ENCODE peak calls at places on chromosomes 5 and 9, in nine cellular contexts. Z, V, G, N, A, W, P, R and H are unnamed samples.

GRCh38 chr9:108894225-108894997 is 32.3 kb downstream of the ACTL7A start:
- DNase-seq in G (no peak), A (no peak), V (no peak), R (no peak), P (no peak), Z (peak; percentile 17), N (no peak), W (no peak), H (no peak)

GRCh38 chr9:108742191-108742590 is 113.6 kb downstream of the ACTL7B start:
- DNase-seq in W (no peak), N (no peak), G (no peak), P (no peak), A (no peak), R (no peak), V (no peak), Z (no peak), H (no peak)

GRCh38 chr9:86807577-86807976 is 139.7 kb downstream of the GAS1 start:
- DNase-seq in N (no peak), P (no peak), V (no peak), A (no peak), W (peak; percentile 78), Z (no peak), G (no peak), R (no peak), H (no peak)

GRCh38 chr9:520315-520714 is 305.6 kb downstream of the DOCK8 start:
- DNase-seq in G (no peak), P (no peak), N (no peak), V (no peak), A (no peak), W (no peak), R (no peak), Z (no peak), H (no peak)

GRCh38 chr9:26954050-26954508 is 2.1 kb upstream of the IFT74 start:
- DNase-seq in R (no peak), N (no peak), V (no peak), Z (no peak), G (no peak), A (no peak), P (no peak), W (no peak), H (no peak)

GRCh38 chr9:124392855-124393460 is 22.3 kb downstream of the PSMB7 start:
- DNase-seq in V (no peak), W (peak; percentile 74), G (no peak), N (peak; percentile 86), A (peak; percentile 99), R (no peak), Z (peak; percentile 69), P (no peak), H (no peak)

GRCh38 chr5:129971684-129972083 is 67.4 kb downstream of the CHSY3 start:
- DNase-seq in N (peak; percentile 70), W (no peak), P (no peak), R (no peak), G (no peak), V (no peak), A (no peak), Z (peak; percentile 54), H (no peak)

GRCh38 chr9:138048184-138048583 is 170.6 kb downstream of the CACNA1B start:
- DNase-seq in G (no peak), N (no peak), R (no peak), P (no peak), W (peak; percentile 1), A (no peak), Z (no peak), V (no peak), H (no peak)

GRCh38 chr5:128101676-128102075 is 18.1 kb downstream of the SLC12A2 start:
- DNase-seq in Z (no peak), W (no peak), A (no peak), R (no peak), P (no peak), N (no peak), V (no peak), G (no peak), H (no peak)

GRCh38 chr5:107383414-107383813 is 287.3 kb downstream of the EFNA5 start:
- DNase-seq in R (no peak), P (no peak), A (peak; percentile 70), N (no peak), G (no peak), Z (no peak), V (no peak), W (no peak), H (no peak)

GRCh38 chr5:95403996-95404395 is 12.8 kb downstream of the FAM81B start:
- DNase-seq in V (no peak), Z (no peak), N (no peak), W (no peak), G (no peak), R (no peak), A (peak; percentile 11), P (no peak), H (no peak)

GRCh38 chr5:120567066-120567465 is 103.0 kb downstream of the PRR16 start:
- DNase-seq in Z (no peak), P (no peak), R (no peak), W (no peak), N (no peak), A (no peak), G (no peak), V (no peak), H (no peak)

GRCh38 chr9:32292611-32293010 is 91.8 kb upstream of the ACO1 start:
- DNase-seq in N (no peak), V (no peak), R (no peak), G (no peak), W (no peak), Z (no peak), P (no peak), A (no peak), H (no peak)